ENCODE peak calls at places on chromosome 11, in eight cellular contexts. S is CD8-positive, alpha-beta memory T cell; N is gastrocnemius medialis; D is colonic mucosa; Q is aorta; I is transverse colon; V is heart left ventricle; F is heart right ventricle. R is an unnamed sample.

GRCh38 chr11:84812351-84813083 is 814.6 kb downstream of the DLG2 start:
- DNase-seq in S (no peak), I (no peak), Q (no peak), V (no peak), D (no peak), F (no peak), N (no peak), R (no peak)

GRCh38 chr11:133679896-133680295 is 147.6 kb upstream of the OPCML start:
- DNase-seq in Q (no peak), I (no peak), S (no peak), V (no peak), D (no peak), F (no peak), N (no peak), R (no peak)

GRCh38 chr11:117657801-117658200 is 139.2 kb downstream of the DSCAML1 start:
- DNase-seq in D (no peak), Q (no peak), N (no peak), I (no peak), S (no peak), F (no peak), V (no peak), R (no peak)

GRCh38 chr11:6724013-6724412 is 40.9 kb upstream of the MRPL17 start:
- DNase-seq in D (no peak), F (no peak), Q (no peak), I (no peak), V (no peak), S (no peak), N (no peak), R (no peak)

GRCh38 chr11:8442301-8442700 is 151.7 kb downstream of the STK33 start:
- DNase-seq in D (no peak), Q (no peak), F (no peak), V (no peak), N (no peak), S (no peak), I (no peak), R (no peak)

GRCh38 chr11:70661763-70662501 is 263.6 kb downstream of the CTTN start:
- DNase-seq in F (no peak), S (no peak), Q (no peak), I (no peak), D (no peak), N (no peak), V (no peak), R (no peak)

GRCh38 chr11:34899633-34900016 is 16.6 kb downstream of the APIP start:
- DNase-seq in F (no peak), D (no peak), S (no peak), I (no peak), V (no peak), N (no peak), Q (no peak), R (no peak)

GRCh38 chr11:13836666-13837065 is 125.9 kb upstream of the SPON1 start:
- DNase-seq in S (no peak), Q (no peak), D (no peak), I (no peak), V (no peak), N (no peak), F (no peak), R (no peak)

GRCh38 chr11:118621898-118622375 is 14.5 kb downstream of the PHLDB1 start:
- DNase-seq in I (no peak), F (no peak), S (no peak), N (no peak), D (no peak), V (no peak), Q (no peak), R (no peak)

GRCh38 chr11:118790357-118791014 is 478 bp downstream of the DDX6 start:
- DNase-seq in S (peak; percentile 79), V (peak; percentile 70), N (peak; percentile 53), Q (peak; percentile 75), F (peak; percentile 71), D (peak; percentile 69), I (peak; percentile 71), R (peak; percentile 78)

GRCh38 chr11:28514391-28514790 is 406.2 kb downstream of the METTL15 start:
- DNase-seq in D (no peak), F (no peak), N (no peak), Q (no peak), S (no peak), V (no peak), I (no peak), R (no peak)

GRCh38 chr11:117953029-117953671 is 23.9 kb upstream of the TMPRSS13 start:
- DNase-seq in I (no peak), D (no peak), S (no peak), Q (no peak), V (no peak), N (no peak), F (no peak), R (no peak)

GRCh38 chr11:128497057-128497957 is 90.1 kb downstream of the ETS1 start:
- DNase-seq in S (no peak), V (peak; percentile 64), D (no peak), I (no peak), F (peak; percentile 66), N (peak; percentile 65), Q (peak; percentile 71), R (peak; percentile 45)

GRCh38 chr11:120327311-120327710 is 2.2 kb downstream of the TLCD5 start:
- DNase-seq in Q (no peak), D (no peak), F (no peak), V (no peak), N (no peak), I (no peak), S (no peak), R (no peak)

GRCh38 chr11:11988099-11988651 is 20.3 kb downstream of the DKK3 start:
- DNase-seq in Q (no peak), F (no peak), N (no peak), I (no peak), D (no peak), V (no peak), S (no peak), R (no peak)

GRCh38 chr11:11989774-11990744 is 18.4 kb downstream of the DKK3 start:
- DNase-seq in I (no peak), S (no peak), V (no peak), D (no peak), N (no peak), F (no peak), Q (no peak), R (no peak)

GRCh38 chr11:11987503-11988022 is 20.9 kb downstream of the DKK3 start:
- DNase-seq in I (no peak), D (no peak), S (peak; percentile 61), Q (no peak), N (no peak), F (no peak), V (no peak), R (no peak)

GRCh38 chr11:11985954-11986949 is 22.2 kb downstream of the DKK3 start:
- DNase-seq in Q (no peak), V (no peak), N (no peak), I (no peak), F (no peak), S (no peak), D (no peak), R (no peak)

GRCh38 chr11:11988862-11989261 is 19.6 kb downstream of the DKK3 start:
- DNase-seq in Q (no peak), S (no peak), N (no peak), F (no peak), I (no peak), D (no peak), V (no peak), R (no peak)
- H3K4me1 ChIP-seq in Q (no peaks in the 10 kb centered on the region), S (peaks cover 3% of the 10 kb centered on the region), N (no peaks in the 10 kb centered on the region), F (peaks cover 75% of the 10 kb centered on the region), I (peaks cover 6% of the 10 kb centered on the region), D (no peaks in the 10 kb centered on the region), V (peaks cover 24% of the 10 kb centered on the region), R (no peaks in the 10 kb centered on the region)

DNA sequence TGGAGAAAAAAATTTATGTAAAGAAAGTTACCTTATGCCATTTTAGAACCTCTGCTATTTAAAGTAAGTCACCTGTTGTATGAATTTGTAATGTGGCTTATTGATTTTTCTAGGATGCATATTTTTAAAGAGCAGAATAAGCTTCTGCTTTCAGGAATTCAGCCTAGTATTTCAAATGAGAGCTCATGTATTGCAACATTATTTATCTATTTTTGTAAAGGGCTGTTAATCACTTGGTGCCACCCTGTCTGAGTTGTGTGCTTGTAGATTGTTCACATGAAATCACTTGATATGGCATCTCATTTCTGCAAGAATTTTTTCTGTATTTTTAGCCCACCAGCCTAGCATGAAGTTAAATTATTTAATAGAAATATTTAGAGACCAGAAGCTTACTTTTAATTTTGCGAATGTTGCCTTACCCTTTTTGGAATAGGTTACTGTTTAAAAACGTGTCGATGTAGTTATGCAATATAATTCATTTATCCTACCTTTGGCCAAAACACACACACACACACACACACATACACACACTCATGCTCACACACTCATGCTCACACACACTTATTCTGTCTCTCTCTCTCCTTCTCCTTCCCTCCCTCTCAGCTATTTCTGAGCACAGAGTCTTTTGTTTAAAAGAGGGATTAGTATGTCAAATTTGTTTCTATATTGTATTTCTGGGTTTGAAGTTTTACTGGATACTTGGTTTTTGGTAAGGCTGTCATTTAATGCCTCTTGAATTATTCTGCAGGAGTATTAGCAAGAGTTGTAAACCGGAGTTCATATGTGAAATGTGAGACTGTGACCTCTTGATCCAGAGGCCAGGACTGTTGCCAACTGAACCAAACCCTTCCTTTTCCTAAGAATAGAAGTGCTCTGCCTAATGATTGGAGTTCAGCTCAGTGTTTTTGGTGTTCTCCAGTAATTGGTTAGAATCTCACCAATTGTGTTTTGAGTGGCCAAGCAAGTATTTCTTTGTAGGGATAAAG is 34.4 kb downstream of the YAP1 start:
- DNase-seq in D (peak; percentile 58), I (peak; percentile 15), S (no peak), V (peak; percentile 70), Q (no peak), N (peak; percentile 76), F (peak; percentile 78), R (peak; percentile 63)
- H3K4me3 ChIP-seq in D (no peak overlapping the region), I (no peak overlapping the region), S (no peak overlapping the region), V (no peak overlapping the region), Q (no peak overlapping the region), N (no peak overlapping the region), F (no peak overlapping the region), R (no peak overlapping the region)

DNA sequence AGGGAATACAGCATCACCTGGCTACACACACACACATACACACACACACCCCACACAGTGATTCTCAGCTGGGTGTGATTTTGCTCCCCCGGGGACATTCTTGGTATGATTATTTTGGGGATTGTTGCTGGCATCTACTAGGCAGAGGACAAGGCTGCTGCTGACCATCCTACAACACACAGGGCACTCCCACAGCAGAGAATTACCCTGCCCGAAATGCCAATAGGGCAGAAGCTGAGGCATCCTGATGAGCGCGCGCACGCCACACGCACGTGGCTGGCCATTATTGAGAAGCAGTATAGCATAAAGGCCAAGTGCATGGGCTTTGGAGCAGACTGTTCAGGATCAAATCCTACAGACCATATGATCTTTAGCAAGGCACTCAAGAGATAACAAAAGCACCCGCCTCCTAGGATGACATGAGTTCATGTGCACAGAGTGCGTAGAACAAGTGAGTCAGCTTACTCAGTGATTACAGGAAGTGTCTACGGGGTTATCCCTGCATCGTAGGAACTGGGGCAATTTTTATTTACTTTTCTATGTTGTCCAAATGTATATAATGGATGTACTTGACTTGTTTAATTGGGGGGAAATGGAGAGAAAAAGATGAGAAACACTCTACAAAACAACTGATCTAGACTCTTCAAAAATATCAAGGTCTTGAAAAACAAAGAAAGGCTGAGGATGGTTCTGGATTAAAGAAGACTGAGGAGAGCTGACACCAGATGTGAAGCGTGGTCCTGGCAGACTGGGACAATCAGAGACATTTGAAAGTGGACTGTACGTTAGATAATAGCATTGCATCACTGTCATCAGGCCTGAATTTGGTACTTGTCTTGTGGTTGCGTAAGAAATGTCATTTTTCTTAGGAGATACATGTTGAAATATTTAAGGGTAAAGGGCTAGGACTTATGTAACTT is 7.2 kb upstream of the EHD1 start:
- DNase-seq in V (no peak), N (no peak), S (no peak), I (no peak), D (peak; percentile 37), Q (no peak), F (no peak), R (no peak)
- H3K4me1 ChIP-seq in V (peaks cover 4% of the 10 kb centered on the region), N (peaks cover 15% of the 10 kb centered on the region), S (peaks cover 39% of the 10 kb centered on the region), I (peaks cover 12% of the 10 kb centered on the region), D (no peaks in the 10 kb centered on the region), Q (no peaks in the 10 kb centered on the region), F (peaks cover 31% of the 10 kb centered on the region), R (peaks cover 31% of the 10 kb centered on the region)

GRCh38 chr11:73124796-73125195 is 17.3 kb downstream of the FCHSD2 start:
- DNase-seq in N (no peak), Q (no peak), F (no peak), S (no peak), I (no peak), V (no peak), D (no peak), R (no peak)
- H3K4me3 ChIP-seq in N (no peak overlapping the region), Q (no peak overlapping the region), F (no peak overlapping the region), S (no peak overlapping the region), I (no peak overlapping the region), V (no peak overlapping the region), D (no peak overlapping the region), R (no peak overlapping the region)